ENCODE peak calls at places on chromosomes 1 and 21, in eight cellular contexts. O is right lobe of liver, S is esophagus muscularis mucosa, Y is endothelial cell of umbilical vein, P is A549, K is heart left ventricle, N is ovary, M is adrenal gland. I is an unnamed sample.

GRCh38 chr1:38502772-38503171 is 356.8 kb downstream of the RRAGC start:
- DNase-seq in P (no peak), S (no peak), K (no peak), O (no peak), N (no peak), M (no peak), Y (peak), I (no peak)

GRCh38 chr1:161743231-161743630 is 6.4 kb upstream of the DUSP12 start:
- DNase-seq in N (no peak), Y (no peak), S (no peak), M (no peak), K (no peak), O (no peak), P (no peak), I (no peak)

GRCh38 chr1:54774820-54775498 is 10.6 kb upstream of the PARS2 start:
- DNase-seq in N (no peak), O (no peak), K (no peak), M (no peak), Y (peak), P (peak), S (no peak), I (no peak)

GRCh38 chr1:188949701-188950100 is 1528.0 kb downstream of the BRINP3 start:
- DNase-seq in O (no peak), Y (no peak), M (no peak), K (no peak), S (no peak), N (no peak), P (no peak), I (no peak)

GRCh38 chr1:162347281-162347680 is 29.4 kb downstream of the SPATA46 start:
- DNase-seq in K (no peak), O (no peak), Y (no peak), S (no peak), P (no peak), N (no peak), M (no peak), I (no peak)

GRCh38 chr1:56183151-56183550 is 396.2 kb downstream of the PLPP3 start:
- DNase-seq in O (no peak), S (no peak), M (no peak), Y (no peak), P (no peak), K (no peak), N (no peak), I (no peak)

GRCh38 chr1:10540277-10541005 is 65.7 kb downstream of the PEX14 start:
- DNase-seq in P (no peak), S (no peak), M (peak), O (no peak), N (peak), Y (peak), K (peak), I (peak)

GRCh38 chr1:117658676-117659075 is 52.8 kb downstream of the TENT5C start:
- DNase-seq in S (no peak), K (no peak), P (no peak), O (no peak), Y (no peak), M (no peak), N (no peak), I (no peak)

GRCh38 chr1:91066545-91066944 is 44.7 kb upstream of the ZNF644 start:
- DNase-seq in O (no peak), P (no peak), N (no peak), Y (no peak), S (peak), M (no peak), K (no peak), I (no peak)

GRCh38 chr1:235972316-235973090 is 92.4 kb downstream of the NID1 start:
- DNase-seq in Y (no peak), M (peak), N (no peak), K (no peak), P (no peak), O (no peak), S (no peak), I (no peak)

GRCh38 chr1:239814306-239814881 is 277.3 kb upstream of the FMN2 start:
- DNase-seq in M (peak), N (no peak), P (peak), K (no peak), O (no peak), S (no peak), Y (no peak), I (peak)

GRCh38 chr1:53552981-53553733 is 94.0 kb downstream of the DMRTB1 start:
- DNase-seq in S (no peak), Y (no peak), N (peak), K (no peak), M (no peak), P (no peak), O (peak), I (no peak)

GRCh38 chr1:93804412-93804811 is 74.6 kb downstream of the DNTTIP2 start:
- DNase-seq in P (no peak), N (no peak), O (no peak), Y (peak), S (no peak), M (peak), K (no peak), I (no peak)

GRCh38 chr1:87644033-87644432 is 315.4 kb downstream of the LMO4 start:
- DNase-seq in O (no peak), Y (no peak), P (no peak), S (no peak), K (no peak), N (no peak), M (no peak), I (no peak)

GRCh38 chr21:32270748-32271147 is 8.1 kb downstream of the MIS18A start:
- DNase-seq in K (no peak), N (no peak), Y (no peak), O (no peak), M (no peak), S (peak), P (no peak), I (no peak)

GRCh38 chr1:160522622-160523345 is at the start of gene SLAMF6:
- DNase-seq in Y (no peak), K (no peak), N (no peak), O (no peak), M (no peak), P (no peak), S (no peak), I (no peak)

GRCh38 chr1:19003371-19004290 is 47.2 kb upstream of the IFFO2 start:
- DNase-seq in N (no peak), M (peak), Y (no peak), S (no peak), O (no peak), K (no peak), P (no peak), I (no peak)

GRCh38 chr1:19124273-19124672 is 85.8 kb downstream of the UBR4 start:
- DNase-seq in O (no peak), S (no peak), P (no peak), K (no peak), N (no peak), M (no peak), Y (no peak), I (no peak)

GRCh38 chr1:241738710-241739109 is 86.6 kb downstream of the WDR64 start:
- DNase-seq in K (no peak), M (no peak), S (no peak), N (no peak), Y (no peak), P (no peak), O (no peak), I (no peak)

GRCh38 chr1:216186816-216187215 is 236.4 kb downstream of the USH2A start:
- DNase-seq in K (no peak), P (no peak), O (no peak), S (no peak), N (no peak), M (no peak), Y (no peak), I (no peak)

GRCh38 chr1:92859400-92860039 is 27.7 kb downstream of the RPL5 start:
- DNase-seq in P (no peak), O (no peak), Y (no peak), M (no peak), N (no peak), K (no peak), S (no peak), I (no peak)

GRCh38 chr1:27602510-27603319 is 1.2 kb downstream of the AHDC1 start:
- DNase-seq in N (peak), O (peak), Y (peak), P (peak), M (no peak), K (peak), S (no peak), I (peak)

GRCh38 chr1:110185181-110185580 is 24.9 kb upstream of the KCNC4 start:
- DNase-seq in O (no peak), P (no peak), S (no peak), M (no peak), K (peak), Y (no peak), N (no peak), I (no peak)

GRCh38 chr1:244451951-244452795 is 464 bp upstream of the ADSS2 start:
- DNase-seq in K (peak), Y (peak), S (peak), N (peak), O (peak), M (peak), P (peak), I (peak)

GRCh38 chr1:41455479-41456271 is 28.8 kb downstream of the EDN2 start:
- DNase-seq in M (no peak), O (no peak), N (no peak), S (no peak), K (peak), Y (no peak), P (no peak), I (no peak)

GRCh38 chr1:162386292-162387225 is 5.0 kb downstream of the C1orf226 start:
- DNase-seq in O (no peak), N (no peak), Y (no peak), K (no peak), M (no peak), S (no peak), P (no peak), I (no peak)

GRCh38 chr1:212814989-212815388 is 23.3 kb downstream of the TATDN3 start:
- DNase-seq in O (no peak), N (no peak), Y (peak), K (no peak), M (no peak), S (no peak), P (no peak), I (no peak)

GRCh38 chr1:73611681-73612080 is 586.3 kb downstream of the LRRIQ3 start:
- DNase-seq in M (no peak), K (no peak), P (no peak), S (no peak), N (no peak), Y (no peak), O (no peak), I (no peak)

GRCh38 chr21:22476726-22477646 is 1478.8 kb downstream of the NCAM2 start:
- DNase-seq in N (no peak), Y (no peak), M (no peak), S (no peak), K (no peak), O (no peak), P (no peak), I (no peak)

GRCh38 chr1:119587328-119587727 is 60.7 kb downstream of the ZNF697 start:
- DNase-seq in N (no peak), O (no peak), K (no peak), S (no peak), Y (peak), P (no peak), M (peak), I (no peak)

GRCh38 chr1:229131243-229132105 is 139.4 kb upstream of the RAB4A start:
- DNase-seq in N (no peak), Y (no peak), O (no peak), K (no peak), M (no peak), S (no peak), P (no peak), I (no peak)

GRCh38 chr1:64608015-64608650 is 136.7 kb upstream of the RAVER2 start:
- DNase-seq in S (no peak), P (no peak), N (no peak), O (no peak), K (no peak), M (no peak), Y (no peak), I (no peak)

GRCh38 chr1:234926574-234927311 is 201.9 kb downstream of the TOMM20 start:
- DNase-seq in O (peak), P (no peak), N (no peak), M (no peak), S (no peak), Y (peak), K (no peak), I (no peak)

GRCh38 chr1:8373547-8374270 is 55.8 kb downstream of the SLC45A1 start:
- DNase-seq in P (no peak), N (peak), S (peak), O (peak), Y (peak), K (peak), M (peak), I (peak)

GRCh38 chr1:61295818-61296537 is 213.6 kb downstream of the NFIA start:
- DNase-seq in O (no peak), Y (no peak), M (no peak), N (no peak), K (no peak), S (no peak), P (no peak), I (no peak)

DNA sequence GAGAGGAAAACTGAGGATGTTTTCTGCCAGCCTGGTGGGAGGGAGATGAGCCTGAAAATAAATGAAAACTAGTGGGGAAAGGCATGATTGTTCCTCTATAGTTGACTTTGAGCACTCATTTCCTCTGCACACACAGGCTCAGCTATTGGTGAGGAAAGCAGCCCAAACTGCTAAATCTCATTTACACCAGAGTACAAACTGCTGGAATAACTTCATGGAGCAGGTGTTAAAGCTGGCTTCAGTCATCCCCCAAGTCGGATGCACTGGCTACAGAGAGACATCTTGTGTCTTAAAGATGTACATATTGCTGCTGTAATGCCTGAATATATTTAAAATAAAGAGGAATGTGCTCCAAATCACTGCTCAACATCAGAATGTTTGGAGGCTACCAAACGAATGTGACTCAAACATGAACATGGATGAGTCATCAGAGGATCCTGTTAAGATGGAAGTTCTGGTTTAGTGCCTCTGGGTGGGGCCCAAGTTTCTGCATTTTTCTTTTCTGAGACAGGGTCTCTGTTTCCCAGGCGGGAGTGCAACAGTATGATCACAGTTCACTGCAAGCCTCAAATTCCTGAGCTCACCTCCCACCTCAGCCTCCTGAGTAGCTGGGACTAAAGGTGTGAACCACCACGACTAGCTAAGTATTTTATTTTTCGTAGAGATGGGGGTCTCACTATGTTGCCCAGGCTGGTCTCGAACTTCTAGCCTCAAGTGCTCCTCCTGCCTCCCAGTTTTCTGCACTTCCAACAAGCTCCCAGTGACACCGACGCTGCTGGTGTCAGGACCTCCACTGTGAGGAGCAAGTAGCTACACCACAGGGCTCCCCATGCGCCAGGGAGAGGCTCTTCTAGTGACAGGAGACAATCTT is 79.0 kb upstream of the KRTAP19-8 start:
- DNase-seq in Y (no peak), K (no peak), P (peak), M (no peak), O (no peak), S (peak), N (no peak), I (no peak)
- TF ChIP-seq CTCF in Y (no peak), K (no peak), P (no peak), M (no peak), O (no peak), S (no peak), N (no peak), I (no peak)

DNA sequence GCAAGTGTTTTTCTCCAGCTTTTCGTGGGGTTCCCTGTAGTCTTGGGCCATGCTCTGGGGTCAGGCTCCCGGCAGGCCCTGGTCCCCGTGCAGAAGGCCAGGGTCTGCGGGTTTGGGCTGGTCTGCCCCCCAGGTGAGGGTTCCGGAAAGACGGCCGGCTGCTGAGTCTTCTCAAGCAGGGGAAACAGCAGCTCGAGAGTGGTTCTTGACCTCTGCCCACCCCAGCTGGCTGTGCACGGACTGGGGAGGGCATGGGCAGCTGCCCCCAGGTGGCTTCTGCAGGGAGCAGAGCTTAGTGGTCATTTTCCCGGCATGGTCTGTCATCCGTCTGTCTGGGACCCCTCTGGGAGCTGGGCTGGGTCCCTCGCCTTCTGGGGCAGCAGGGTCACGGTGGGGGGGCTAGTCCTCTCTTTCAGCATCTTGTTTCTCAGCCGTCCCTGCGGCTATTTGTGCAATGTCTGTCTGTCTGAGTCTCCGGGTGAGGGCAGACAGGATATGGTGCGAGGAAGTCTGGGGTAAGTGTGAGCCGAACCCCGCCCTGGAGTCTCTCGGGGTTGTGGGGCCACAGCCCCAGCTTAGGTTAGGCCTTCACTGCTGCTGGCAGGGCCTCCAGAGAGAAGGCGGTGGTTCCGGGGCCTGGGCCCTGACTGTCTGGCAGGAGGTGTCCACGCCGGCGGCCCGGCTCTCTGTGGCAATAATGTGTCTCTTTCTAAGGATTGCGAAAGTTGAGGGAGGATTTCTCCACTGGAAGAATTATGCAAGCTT is 6.1 kb downstream of the SKI start:
- DNase-seq in K (peak), M (peak), P (no peak), Y (peak), S (peak), N (peak), O (peak), I (peak)
- TF ChIP-seq POLR2A in K (no peak), M (peak), P (no peak), Y (no peak), S (no peak), N (no peak), O (peak), I (peak)

DNA sequence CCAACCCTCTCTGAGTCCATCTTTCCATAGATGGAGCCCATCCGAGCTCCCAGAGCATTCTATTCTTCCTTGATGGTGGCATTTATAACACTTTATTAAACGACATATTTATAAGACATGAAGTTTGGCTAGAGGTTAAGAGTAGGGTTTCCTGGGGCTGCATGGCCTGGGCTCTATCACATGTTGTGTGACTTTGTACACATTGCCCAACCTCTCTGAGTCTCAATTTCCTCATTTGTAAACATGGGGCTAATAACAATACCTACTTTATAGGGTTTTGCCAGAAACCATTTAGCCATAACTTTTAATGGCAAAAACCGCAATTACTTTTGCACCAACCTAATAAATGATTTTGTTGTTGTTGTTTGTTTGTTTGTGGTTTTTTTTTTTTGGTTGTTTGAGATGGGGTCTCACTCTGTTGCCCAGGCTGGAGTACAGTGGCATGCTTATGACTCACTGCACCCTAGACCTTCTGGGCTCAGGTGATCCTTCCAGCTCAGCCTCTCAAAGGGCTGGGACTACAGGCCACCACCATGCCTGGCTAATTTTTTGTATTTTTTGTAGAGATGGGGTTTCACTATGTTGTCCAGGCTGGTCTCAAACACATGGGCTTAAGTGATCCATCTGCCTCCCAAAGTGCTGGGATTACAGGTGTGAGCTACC is 13.9 kb upstream of the ASAP3 start:
- DNase-seq in S (no peak), M (no peak), O (no peak), Y (no peak), K (no peak), N (no peak), P (no peak), I (no peak)
- H3K27ac ChIP-seq in S (no peak), M (no peak), O (no peak), Y (no peak), K (no peak), N (no peak), P (peak), I (no peak)

GRCh38 chr1:156410740-156411139 is 41.7 kb downstream of the RHBG start:
- DNase-seq in K (no peak), P (no peak), S (no peak), O (no peak), N (no peak), Y (no peak), M (no peak), I (no peak)

GRCh38 chr1:156414440-156415064 is 45.5 kb downstream of the RHBG start:
- DNase-seq in P (no peak), N (no peak), K (no peak), O (no peak), M (no peak), S (no peak), Y (no peak), I (no peak)

GRCh38 chr1:156410238-156410637 is 41.2 kb downstream of the RHBG start:
- DNase-seq in Y (no peak), O (no peak), S (no peak), N (no peak), M (no peak), K (no peak), P (no peak), I (no peak)

GRCh38 chr1:156412653-156413309 is 43.8 kb downstream of the RHBG start:
- DNase-seq in M (no peak), K (no peak), O (no peak), P (no peak), Y (no peak), N (no peak), S (no peak), I (no peak)

DNA sequence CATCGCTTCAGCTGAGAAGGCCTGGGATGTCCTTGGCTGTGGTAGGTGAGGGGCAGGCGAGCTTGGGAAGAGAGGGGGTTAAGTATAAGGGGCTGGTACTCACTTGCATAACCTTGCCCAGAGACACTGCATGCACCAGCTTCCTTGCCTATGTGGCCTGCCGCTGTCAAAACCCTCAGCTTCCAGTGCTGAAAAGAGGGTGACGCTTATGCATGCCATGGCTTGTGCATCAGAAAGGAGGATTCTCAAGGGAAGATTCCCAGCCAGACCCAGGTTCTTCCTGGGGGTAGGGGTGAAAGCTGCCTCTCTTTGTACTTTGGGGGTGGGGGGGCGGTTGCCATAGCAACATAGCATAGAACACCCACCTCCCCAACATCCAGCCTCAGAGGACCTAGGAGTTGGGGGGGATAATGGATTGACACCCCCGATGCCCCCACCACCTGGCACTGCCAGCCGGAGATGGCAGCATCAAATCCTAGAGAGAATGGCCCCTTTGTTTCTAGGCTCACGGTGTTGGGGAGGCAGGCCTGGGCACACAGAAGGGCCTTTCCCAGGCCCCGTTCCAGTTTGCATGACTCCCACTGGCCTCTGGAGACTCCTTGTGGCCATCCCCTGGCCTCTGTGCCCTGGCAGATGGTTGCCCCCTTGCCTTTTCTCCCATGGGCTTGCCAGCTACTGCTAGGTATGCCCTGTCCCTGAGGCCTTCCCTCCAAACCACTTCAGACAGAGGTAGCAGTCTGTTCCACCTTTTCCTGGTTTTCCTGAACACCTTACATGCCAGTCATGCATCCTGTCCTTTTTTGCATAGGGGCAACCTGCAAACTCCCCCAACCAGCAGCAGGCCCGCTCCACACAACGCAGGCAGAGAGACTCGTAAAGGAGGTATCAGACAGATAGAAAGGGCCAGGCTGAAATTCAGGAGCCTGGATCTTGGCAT is 44.6 kb downstream of the RHBG start:
- DNase-seq in M (no peak), Y (no peak), N (no peak), P (no peak), O (no peak), K (no peak), S (no peak), I (no peak)
- TF ChIP-seq CTCF in M (no peak), Y (no peak), N (no peak), P (no peak), O (no peak), K (no peak), S (no peak), I (no peak)

I was measured in uterus.